ENCODE peak calls at places on chromosomes 1 and 21, in six cellular contexts. One of them, this sample, is unnamed.

GRCh38 chr1:212561501-212561931 is 47.0 kb upstream of the ATF3 start:
- DNase-seq in kidney epithelial cell: peak
- DNase-seq in foreskin melanocyte: no peak
- DNase-seq in activated T-cell treated with anti-CD3 and anti-CD28 coated beads for 24 hours: no peak
- DNase-seq in neuronal stem cell: no peak
- DNase-seq in lung microvascular endothelial cell: peak
- DNase-seq in this sample: peak

GRCh38 chr21:45736705-45737484 is 93.4 kb downstream of the PCBP3 start:
- DNase-seq in kidney epithelial cell: no peak
- DNase-seq in foreskin melanocyte: no peak
- DNase-seq in neuronal stem cell: no peak
- DNase-seq in lung microvascular endothelial cell: no peak
- DNase-seq in activated T-cell treated with anti-CD3 and anti-CD28 coated beads for 24 hours: no peak
- DNase-seq in this sample: no peak

GRCh38 chr1:150999051-150999674 is 7.5 kb downstream of the MINDY1 start:
- DNase-seq in foreskin melanocyte: no peak
- DNase-seq in neuronal stem cell: no peak
- DNase-seq in lung microvascular endothelial cell: peak
- DNase-seq in kidney epithelial cell: peak
- DNase-seq in activated T-cell treated with anti-CD3 and anti-CD28 coated beads for 24 hours: no peak
- DNase-seq in this sample: no peak

GRCh38 chr1:193111641-193112090 is 6.5 kb upstream of the GLRX2 start:
- DNase-seq in foreskin melanocyte: peak
- DNase-seq in activated T-cell treated with anti-CD3 and anti-CD28 coated beads for 24 hours: no peak
- DNase-seq in lung microvascular endothelial cell: peak
- DNase-seq in kidney epithelial cell: peak
- DNase-seq in neuronal stem cell: no peak
- DNase-seq in this sample: peak

GRCh38 chr21:27532081-27532480 is 565.2 kb upstream of the ADAMTS5 start:
- DNase-seq in kidney epithelial cell: peak
- DNase-seq in neuronal stem cell: no peak
- DNase-seq in lung microvascular endothelial cell: no peak
- DNase-seq in activated T-cell treated with anti-CD3 and anti-CD28 coated beads for 24 hours: no peak
- DNase-seq in foreskin melanocyte: no peak
- DNase-seq in this sample: no peak

GRCh38 chr1:15937706-15938168 is 38.2 kb downstream of the ZBTB17 start:
- DNase-seq in kidney epithelial cell: no peak
- DNase-seq in foreskin melanocyte: no peak
- DNase-seq in neuronal stem cell: no peak
- DNase-seq in activated T-cell treated with anti-CD3 and anti-CD28 coated beads for 24 hours: no peak
- DNase-seq in lung microvascular endothelial cell: peak
- DNase-seq in this sample: peak

GRCh38 chr21:41755258-41755933 is 11.5 kb downstream of the RIPK4 start:
- DNase-seq in activated T-cell treated with anti-CD3 and anti-CD28 coated beads for 24 hours: no peak
- DNase-seq in foreskin melanocyte: no peak
- DNase-seq in neuronal stem cell: no peak
- DNase-seq in kidney epithelial cell: no peak
- DNase-seq in lung microvascular endothelial cell: no peak
- DNase-seq in this sample: no peak

GRCh38 chr1:203227684-203228083 is 1.8 kb downstream of the CHIT1 start:
- DNase-seq in lung microvascular endothelial cell: no peak
- DNase-seq in kidney epithelial cell: no peak
- DNase-seq in activated T-cell treated with anti-CD3 and anti-CD28 coated beads for 24 hours: no peak
- DNase-seq in neuronal stem cell: no peak
- DNase-seq in foreskin melanocyte: no peak
- DNase-seq in this sample: no peak

GRCh38 chr1:63958556-63958955 is 184.7 kb downstream of the ROR1 start:
- DNase-seq in neuronal stem cell: no peak
- DNase-seq in kidney epithelial cell: no peak
- DNase-seq in activated T-cell treated with anti-CD3 and anti-CD28 coated beads for 24 hours: no peak
- DNase-seq in foreskin melanocyte: no peak
- DNase-seq in lung microvascular endothelial cell: no peak
- DNase-seq in this sample: no peak

GRCh38 chr21:39030127-39030884 is 152.9 kb downstream of the PSMG1 start:
- DNase-seq in foreskin melanocyte: no peak
- DNase-seq in neuronal stem cell: no peak
- DNase-seq in lung microvascular endothelial cell: no peak
- DNase-seq in activated T-cell treated with anti-CD3 and anti-CD28 coated beads for 24 hours: no peak
- DNase-seq in kidney epithelial cell: no peak
- DNase-seq in this sample: no peak

GRCh38 chr21:43278359-43278758 is 109.6 kb downstream of the CRYAA start:
- DNase-seq in foreskin melanocyte: no peak
- DNase-seq in activated T-cell treated with anti-CD3 and anti-CD28 coated beads for 24 hours: no peak
- DNase-seq in neuronal stem cell: no peak
- DNase-seq in kidney epithelial cell: no peak
- DNase-seq in lung microvascular endothelial cell: no peak
- DNase-seq in this sample: no peak

GRCh38 chr1:216815239-216815955 is 92.2 kb upstream of the ESRRG start:
- DNase-seq in activated T-cell treated with anti-CD3 and anti-CD28 coated beads for 24 hours: no peak
- DNase-seq in kidney epithelial cell: no peak
- DNase-seq in foreskin melanocyte: peak
- DNase-seq in lung microvascular endothelial cell: no peak
- DNase-seq in neuronal stem cell: peak
- DNase-seq in this sample: no peak

GRCh38 chr1:8858888-8859706 is 19.4 kb downstream of the ENO1 start:
- DNase-seq in activated T-cell treated with anti-CD3 and anti-CD28 coated beads for 24 hours: peak
- DNase-seq in foreskin melanocyte: no peak
- DNase-seq in kidney epithelial cell: no peak
- DNase-seq in neuronal stem cell: peak
- DNase-seq in lung microvascular endothelial cell: peak
- DNase-seq in this sample: peak

GRCh38 chr1:85047472-85048295 is 616 bp downstream of the MCOLN3 start:
- DNase-seq in lung microvascular endothelial cell: no peak
- DNase-seq in kidney epithelial cell: no peak
- DNase-seq in neuronal stem cell: no peak
- DNase-seq in foreskin melanocyte: no peak
- DNase-seq in activated T-cell treated with anti-CD3 and anti-CD28 coated beads for 24 hours: no peak
- DNase-seq in this sample: no peak

GRCh38 chr1:30085814-30086770 is 637.3 kb downstream of the MATN1 start:
- DNase-seq in foreskin melanocyte: no peak
- DNase-seq in lung microvascular endothelial cell: peak
- DNase-seq in activated T-cell treated with anti-CD3 and anti-CD28 coated beads for 24 hours: no peak
- DNase-seq in neuronal stem cell: peak
- DNase-seq in kidney epithelial cell: no peak
- DNase-seq in this sample: no peak

GRCh38 chr1:11714831-11715574 is 20.9 kb upstream of the AGTRAP start:
- DNase-seq in foreskin melanocyte: no peak
- DNase-seq in kidney epithelial cell: no peak
- DNase-seq in neuronal stem cell: no peak
- DNase-seq in activated T-cell treated with anti-CD3 and anti-CD28 coated beads for 24 hours: no peak
- DNase-seq in lung microvascular endothelial cell: no peak
- DNase-seq in this sample: no peak

GRCh38 chr1:186298851-186299250 is 76.2 kb downstream of the TPR start:
- DNase-seq in activated T-cell treated with anti-CD3 and anti-CD28 coated beads for 24 hours: no peak
- DNase-seq in kidney epithelial cell: no peak
- DNase-seq in neuronal stem cell: no peak
- DNase-seq in foreskin melanocyte: no peak
- DNase-seq in lung microvascular endothelial cell: no peak
- DNase-seq in this sample: no peak

This sample was measured in SW 1271.